ENCODE peak calls at places on chromosomes 13 and 19, in ten cellular contexts. H, D, I, W, T, B, G, Y, R and J are unnamed samples.
A peak's percentile ranks its signal among the peaks of the same experiment; 100 is the strongest.

GRCh38 chr13:46962286-46962941 is 65.6 kb upstream of the HTR2A start:
- DNase-seq in H (no peak), D (no peak), I (peak; percentile 57), W (peak; percentile 89), T (peak; percentile 41), B (peak; percentile 68), G (no peak), Y (no peak), R (no peak), J (no peak)

GRCh38 chr19:17720487-17720839 is 1.2 kb downstream of the MAP1S start:
- DNase-seq in H (no peak), D (no peak), I (no peak), W (no peak), T (no peak), B (peak; percentile 35), G (no peak), Y (no peak), R (no peak), J (no peak)

GRCh38 chr13:38826182-38826813 is 139.4 kb downstream of the FREM2 start:
- DNase-seq in H (no peak), D (no peak), I (no peak), W (no peak), T (no peak), B (no peak), G (no peak), Y (no peak), R (no peak), J (no peak)

GRCh38 chr13:90867336-90867683 is 480.2 kb upstream of the MIR17HG start:
- DNase-seq in H (peak; percentile 74), D (peak; percentile 71), I (peak; percentile 84), W (peak; percentile 70), T (peak; percentile 81), B (peak; percentile 44), G (no peak), Y (peak; percentile 16), R (peak; percentile 62), J (no peak)

GRCh38 chr13:112131740-112132113 is 64.8 kb downstream of the SOX1 start:
- DNase-seq in H (no peak), D (peak; percentile 74), I (no peak), W (no peak), T (no peak), B (no peak), G (no peak), Y (no peak), R (no peak), J (no peak)

GRCh38 chr19:40990972-40991381 is at the start of gene CYP2B6:
- DNase-seq in H (no peak), D (no peak), I (no peak), W (no peak), T (no peak), B (no peak), G (no peak), Y (no peak), R (no peak), J (no peak)

GRCh38 chr13:48110930-48111721 is 16.2 kb upstream of the MED4 start:
- DNase-seq in H (peak; percentile 75), D (no peak), I (peak; percentile 60), W (no peak), T (no peak), B (no peak), G (no peak), Y (no peak), R (peak; percentile 60), J (no peak)

GRCh38 chr13:44698076-44698475 is 121.9 kb upstream of the TSC22D1 start:
- DNase-seq in H (no peak), D (no peak), I (no peak), W (no peak), T (no peak), B (no peak), G (no peak), Y (no peak), R (no peak), J (no peak)

GRCh38 chr13:46392967-46393366 is 5.9 kb upstream of the RUBCNL start:
- DNase-seq in H (no peak), D (no peak), I (no peak), W (no peak), T (no peak), B (no peak), G (no peak), Y (no peak), R (no peak), J (no peak)

GRCh38 chr19:42295831-42296525 is 6.0 kb upstream of the PRR19 start:
- DNase-seq in H (peak; percentile 91), D (peak; percentile 73), I (peak; percentile 72), W (peak; percentile 52), T (peak; percentile 66), B (peak; percentile 80), G (peak; percentile 88), Y (no peak), R (peak; percentile 80), J (peak; percentile 85)

GRCh38 chr19:5913739-5914357 is at the start of gene CAPS:
- DNase-seq in H (no peak), D (no peak), I (peak; percentile 95), W (peak; percentile 55), T (no peak), B (peak; percentile 89), G (no peak), Y (peak; percentile 53), R (peak; percentile 63), J (no peak)

GRCh38 chr19:453606-454005 is 7.2 kb downstream of the SHC2 start:
- DNase-seq in H (no peak), D (no peak), I (no peak), W (no peak), T (no peak), B (no peak), G (no peak), Y (no peak), R (no peak), J (no peak)

GRCh38 chr19:5172859-5173577 is 167.6 kb downstream of the PTPRS start:
- DNase-seq in H (no peak), D (no peak), I (peak; percentile 99), W (peak; percentile 98), T (peak; percentile 93), B (peak; percentile 99), G (no peak), Y (peak; percentile 96), R (no peak), J (no peak)

GRCh38 chr13:95527955-95528354 is 24.6 kb upstream of the CLDN10 start:
- DNase-seq in H (no peak), D (no peak), I (no peak), W (no peak), T (no peak), B (no peak), G (no peak), Y (no peak), R (no peak), J (no peak)

GRCh38 chr19:43525836-43526771 is 897 bp downstream of the ETHE1 start:
- DNase-seq in H (peak; percentile 72), D (no peak), I (no peak), W (no peak), T (peak; percentile 44), B (peak; percentile 47), G (no peak), Y (no peak), R (peak; percentile 39), J (peak; percentile 39)

GRCh38 chr13:42485272-42485671 is 88.7 kb upstream of the TNFSF11 start:
- DNase-seq in H (no peak), D (no peak), I (no peak), W (peak; percentile 48), T (no peak), B (no peak), G (no peak), Y (no peak), R (no peak), J (no peak)

GRCh38 chr19:3346677-3347353 is 19.6 kb upstream of the NFIC start:
- DNase-seq in H (no peak), D (peak; percentile 23), I (peak; percentile 83), W (peak; percentile 68), T (no peak), B (peak; percentile 87), G (no peak), Y (no peak), R (peak; percentile 84), J (no peak)

GRCh38 chr13:27211771-27212364 is 39.5 kb upstream of the RPL21 start:
- DNase-seq in H (no peak), D (no peak), I (peak; percentile 59), W (peak; percentile 88), T (peak; percentile 66), B (peak; percentile 84), G (no peak), Y (peak; percentile 46), R (no peak), J (no peak)

GRCh38 chr13:99062593-99062992 is 84.7 kb upstream of the DOCK9 start:
- DNase-seq in H (no peak), D (peak; percentile 86), I (peak; percentile 67), W (no peak), T (no peak), B (peak; percentile 51), G (no peak), Y (peak; percentile 49), R (peak; percentile 70), J (no peak)